ENCODE peak calls at places on chromosomes 2 and 18, in four cellular contexts. One of them, this sample, is unnamed.

GRCh38 chr2:119536209-119536608 is 8.0 kb upstream of the CFAP221 start:
- DNase-seq in HuH-7: no peak
- DNase-seq in NCI-H1417: no peak
- DNase-seq in COR-L47: no peak
- DNase-seq in this sample: no peak

GRCh38 chr2:225614915-225615314 is 215.4 kb downstream of the NYAP2 start:
- DNase-seq in NCI-H1417: no peak
- DNase-seq in COR-L47: no peak
- DNase-seq in HuH-7: no peak
- DNase-seq in this sample: no peak

GRCh38 chr2:113770929-113771328 is 14.5 kb upstream of the SLC35F5 start:
- DNase-seq in HuH-7: no peak
- DNase-seq in COR-L47: no peak
- DNase-seq in NCI-H1417: no peak
- DNase-seq in this sample: no peak

GRCh38 chr2:62884514-62884913 is 166.1 kb upstream of the OTX1 start:
- DNase-seq in HuH-7: no peak
- DNase-seq in COR-L47: no peak
- DNase-seq in NCI-H1417: no peak
- DNase-seq in this sample: no peak

GRCh38 chr18:6488956-6489355 is 74.2 kb upstream of the L3MBTL4 start:
- DNase-seq in COR-L47: no peak
- DNase-seq in NCI-H1417: no peak
- DNase-seq in HuH-7: no peak
- DNase-seq in this sample: no peak

GRCh38 chr2:35989523-35989922 is 366.1 kb upstream of the CRIM1 start:
- DNase-seq in COR-L47: no peak
- DNase-seq in HuH-7: no peak
- DNase-seq in NCI-H1417: no peak
- DNase-seq in this sample: peak; percentile 82

GRCh38 chr2:234331566-234331965 is 165.3 kb downstream of the ARL4C start:
- DNase-seq in COR-L47: no peak
- DNase-seq in HuH-7: no peak
- DNase-seq in NCI-H1417: no peak
- DNase-seq in this sample: no peak

GRCh38 chr18:31741096-31741735 is 19.5 kb downstream of the SLC25A52 start:
- DNase-seq in NCI-H1417: peak; percentile 48
- DNase-seq in COR-L47: peak; percentile 21
- DNase-seq in HuH-7: no peak
- DNase-seq in this sample: peak; percentile 41

GRCh38 chr2:237721828-237722227 is 76.8 kb upstream of the RBM44 start:
- DNase-seq in NCI-H1417: no peak
- DNase-seq in HuH-7: no peak
- DNase-seq in COR-L47: no peak
- DNase-seq in this sample: no peak

GRCh38 chr2:227125506-227125905 is 38.5 kb downstream of the COL4A4 start:
- DNase-seq in HuH-7: peak; percentile 26
- DNase-seq in COR-L47: no peak
- DNase-seq in NCI-H1417: no peak
- DNase-seq in this sample: peak; percentile 25

GRCh38 chr2:203822240-203822639 is 45.3 kb upstream of the CTLA4 start:
- DNase-seq in HuH-7: no peak
- DNase-seq in COR-L47: no peak
- DNase-seq in NCI-H1417: no peak
- DNase-seq in this sample: no peak

GRCh38 chr2:14401838-14402237 is 230.7 kb upstream of the LRATD1 start:
- DNase-seq in COR-L47: peak; percentile 78
- DNase-seq in HuH-7: no peak
- DNase-seq in NCI-H1417: peak; percentile 98
- DNase-seq in this sample: no peak

GRCh38 chr2:10260130-10260529 is 42.6 kb upstream of the HPCAL1 start:
- DNase-seq in NCI-H1417: no peak
- DNase-seq in COR-L47: peak; percentile 28
- DNase-seq in HuH-7: no peak
- DNase-seq in this sample: no peak

GRCh38 chr2:1664698-1665097 is 79.6 kb downstream of the PXDN start:
- DNase-seq in NCI-H1417: no peak
- DNase-seq in HuH-7: no peak
- DNase-seq in COR-L47: no peak
- DNase-seq in this sample: no peak

GRCh38 chr2:162153608-162154224 is 1.7 kb upstream of the GCG start:
- DNase-seq in HuH-7: peak; percentile 16
- DNase-seq in NCI-H1417: peak; percentile 43
- DNase-seq in COR-L47: peak; percentile 43
- DNase-seq in this sample: peak; percentile 56

GRCh38 chr2:95032868-95033603 is 7.5 kb downstream of the MAL start:
- DNase-seq in HuH-7: no peak
- DNase-seq in NCI-H1417: no peak
- DNase-seq in COR-L47: no peak
- DNase-seq in this sample: no peak

GRCh38 chr2:50872543-50872942 is 159.4 kb downstream of the NRXN1 start:
- DNase-seq in NCI-H1417: no peak
- DNase-seq in COR-L47: no peak
- DNase-seq in HuH-7: no peak
- DNase-seq in this sample: no peak

GRCh38 chr2:241202681-241203080 is 14.2 kb downstream of the ANO7 start:
- DNase-seq in COR-L47: no peak
- DNase-seq in HuH-7: no peak
- DNase-seq in NCI-H1417: no peak
- DNase-seq in this sample: no peak

GRCh38 chr2:121293450-121294325 is 8.7 kb upstream of the TFCP2L1 start:
- DNase-seq in NCI-H1417: no peak
- DNase-seq in HuH-7: no peak
- DNase-seq in COR-L47: peak; percentile 80
- DNase-seq in this sample: no peak

GRCh38 chr2:23131066-23131575 is 253.9 kb upstream of the KLHL29 start:
- DNase-seq in HuH-7: no peak
- DNase-seq in NCI-H1417: no peak
- DNase-seq in COR-L47: no peak
- DNase-seq in this sample: no peak

GRCh38 chr2:33342705-33343104 is 133.7 kb upstream of the RASGRP3 start:
- DNase-seq in NCI-H1417: no peak
- DNase-seq in COR-L47: no peak
- DNase-seq in HuH-7: no peak
- DNase-seq in this sample: no peak

GRCh38 chr2:173126819-173127218 is 51.2 kb downstream of the MAP3K20 start:
- DNase-seq in COR-L47: no peak
- DNase-seq in HuH-7: no peak
- DNase-seq in NCI-H1417: no peak
- DNase-seq in this sample: no peak

GRCh38 chr2:217804786-217805678 is 197.8 kb downstream of the TNS1 start:
- DNase-seq in COR-L47: no peak
- DNase-seq in NCI-H1417: no peak
- DNase-seq in HuH-7: no peak
- DNase-seq in this sample: no peak

GRCh38 chr2:96907405-96908041 is 37.6 kb upstream of the SEMA4C start:
- DNase-seq in NCI-H1417: no peak
- DNase-seq in HuH-7: no peak
- DNase-seq in COR-L47: no peak
- DNase-seq in this sample: no peak

GRCh38 chr2:18412980-18413793 is 147.3 kb downstream of the RDH14 start:
- DNase-seq in COR-L47: no peak
- DNase-seq in NCI-H1417: no peak
- DNase-seq in HuH-7: no peak
- DNase-seq in this sample: no peak

GRCh38 chr2:29042581-29043075 is 31.7 kb downstream of the PCARE start:
- DNase-seq in COR-L47: no peak
- DNase-seq in NCI-H1417: no peak
- DNase-seq in HuH-7: no peak
- DNase-seq in this sample: no peak

GRCh38 chr2:29309090-29310054 is 194.2 kb downstream of the CLIP4 start:
- DNase-seq in HuH-7: peak; percentile 49
- DNase-seq in NCI-H1417: peak; percentile 67
- DNase-seq in COR-L47: peak; percentile 71
- DNase-seq in this sample: peak; percentile 62

This sample was measured in HepG2.